ENCODE peak calls at places on chromosome 13, in six cellular contexts. Z is IMR-90, U is erythroblast, H is body of pancreas, S is breast epithelium, L is tibial nerve. C is an unnamed sample.

GRCh38 chr13:41154042-41154441 is 21.4 kb upstream of the KBTBD6 start:
- DNase-seq in Z (no peak), U (no peak), H (no peak), S (no peak), L (no peak), C (no peak)

GRCh38 chr13:88097541-88097940 is 426.4 kb downstream of the SLITRK5 start:
- DNase-seq in Z (no peak), U (no peak), H (no peak), S (no peak), L (no peak), C (no peak)

GRCh38 chr13:43054803-43055802 is 31.7 kb downstream of the DNAJC15 start:
- DNase-seq in Z (peak), U (peak), H (no peak), S (no peak), L (no peak), C (peak)

GRCh38 chr13:29384466-29384865 is 211.0 kb downstream of the SLC7A1 start:
- DNase-seq in Z (no peak), U (peak), H (no peak), S (no peak), L (no peak), C (no peak)

GRCh38 chr13:64591981-64592380 is 2638.2 kb downstream of the PCDH9 start:
- DNase-seq in Z (peak), U (no peak), H (no peak), S (no peak), L (no peak), C (no peak)

GRCh38 chr13:98451676-98452105 is 125.2 kb downstream of the STK24 start:
- DNase-seq in Z (peak), U (no peak), H (no peak), S (no peak), L (peak), C (no peak)

GRCh38 chr13:52084971-52085370 is 43.9 kb downstream of the NEK5 start:
- DNase-seq in Z (no peak), U (no peak), H (no peak), S (no peak), L (no peak), C (no peak)

GRCh38 chr13:89066868-89067466 is 1395.8 kb downstream of the SLITRK5 start:
- DNase-seq in Z (peak), U (peak), H (peak), S (no peak), L (no peak), C (peak)

GRCh38 chr13:26074706-26075105 is 22.9 kb upstream of the SHISA2 start:
- DNase-seq in Z (peak), U (no peak), H (no peak), S (no peak), L (no peak), C (no peak)

GRCh38 chr13:42819712-42820111 is 38.3 kb downstream of the FAM216B start:
- DNase-seq in Z (no peak), U (no peak), H (no peak), S (no peak), L (no peak), C (no peak)

GRCh38 chr13:41122838-41123237 is 9.8 kb downstream of the KBTBD6 start:
- DNase-seq in Z (no peak), U (no peak), H (no peak), S (no peak), L (no peak), C (no peak)

GRCh38 chr13:28568286-28568685 is 73.4 kb upstream of the FLT1 start:
- DNase-seq in Z (peak), U (peak), H (peak), S (peak), L (no peak), C (no peak)

GRCh38 chr13:110280231-110280813 is 26.6 kb downstream of the COL4A1 start:
- DNase-seq in Z (no peak), U (no peak), H (peak), S (no peak), L (no peak), C (no peak)

GRCh38 chr13:40598599-40598998 is 67.8 kb downstream of the FOXO1 start:
- DNase-seq in Z (no peak), U (no peak), H (no peak), S (no peak), L (no peak), C (no peak)

GRCh38 chr13:86563308-86563707 is 764.1 kb upstream of the SLITRK6 start:
- DNase-seq in Z (peak), U (no peak), H (no peak), S (no peak), L (no peak), C (no peak)

GRCh38 chr13:89003656-89004055 is 1332.5 kb downstream of the SLITRK5 start:
- DNase-seq in Z (no peak), U (no peak), H (no peak), S (no peak), L (no peak), C (no peak)

GRCh38 chr13:39051157-39051556 is 12.9 kb downstream of the NHLRC3 start:
- DNase-seq in Z (peak), U (peak), H (no peak), S (no peak), L (no peak), C (no peak)

GRCh38 chr13:47932953-47933687 is 68.0 kb downstream of the SUCLA2 start:
- DNase-seq in Z (no peak), U (no peak), H (no peak), S (no peak), L (no peak), C (no peak)

GRCh38 chr13:44484562-44485164 is 91.5 kb downstream of the TSC22D1 start:
- DNase-seq in Z (no peak), U (no peak), H (no peak), S (no peak), L (no peak), C (no peak)

DNA sequence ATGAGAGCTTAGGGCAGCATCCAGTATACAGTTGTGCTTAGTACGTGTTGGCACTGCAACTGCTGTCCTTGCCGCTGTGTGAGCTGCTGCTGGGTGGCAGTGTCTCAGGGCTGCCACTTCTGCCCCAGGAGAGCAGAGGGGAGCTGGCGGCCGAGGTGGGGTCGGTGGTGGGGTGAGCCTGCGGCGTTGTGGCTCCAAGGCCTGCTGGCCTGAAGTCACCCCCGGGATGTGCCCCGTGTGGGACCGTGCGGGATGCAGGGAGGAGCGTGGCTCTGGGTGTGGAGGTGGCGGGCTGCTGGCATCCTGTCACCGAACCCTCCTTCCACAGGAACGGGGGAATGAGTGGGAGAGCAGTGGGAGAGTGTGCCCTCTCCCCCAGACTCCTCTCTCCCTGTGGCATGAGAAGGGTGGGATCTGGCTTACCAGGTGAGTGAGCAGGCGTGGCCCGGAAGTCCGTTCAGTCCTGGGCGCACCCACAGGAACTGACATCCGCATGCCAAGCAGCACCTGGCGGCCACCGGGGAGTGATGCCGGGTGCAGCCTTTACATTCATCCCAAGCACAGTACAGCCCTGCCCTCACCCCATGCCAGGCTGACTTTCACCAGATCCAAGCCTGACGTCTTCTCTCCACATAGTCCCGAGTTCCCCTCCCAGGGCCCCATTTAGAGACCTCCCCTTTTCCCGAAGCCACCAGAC is 26.5 kb downstream of the MCF2L start:
- DNase-seq in Z (no peak), U (no peak), H (no peak), S (no peak), L (no peak), C (no peak)
- TF ChIP-seq POLR2A in Z (no peak), U (no peak), H (no peak), S (no peak), L (no peak), C (no peak)

DNA sequence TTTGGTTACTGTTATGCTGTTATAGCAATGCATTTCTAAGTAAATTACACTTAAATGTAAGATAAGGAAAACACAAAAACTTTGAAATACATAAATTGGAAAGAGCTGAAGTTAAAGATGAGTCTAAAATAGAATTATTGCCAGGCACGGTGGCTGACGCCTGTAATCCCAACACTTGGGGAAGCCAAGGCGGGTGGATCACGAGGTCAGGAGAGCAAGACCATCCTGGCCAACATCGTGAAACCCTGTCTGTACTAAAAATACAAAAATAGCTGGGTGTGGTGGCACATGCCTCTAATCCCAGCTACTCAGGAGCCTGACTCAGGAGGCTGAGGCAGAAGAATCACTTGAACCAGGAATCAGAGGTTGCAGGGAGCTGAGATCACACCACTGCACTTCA is 905.4 kb upstream of the GPC6 start:
- DNase-seq in Z (no peak), U (no peak), H (no peak), S (no peak), L (no peak), C (no peak)
- TF ChIP-seq POLR2A in Z (no peak), U (no peak), H (no peak), S (no peak), L (no peak), C (no peak)

GRCh38 chr13:34939771-34940170 is 2.3 kb upstream of the NBEA start:
- DNase-seq in Z (no peak), U (no peak), H (no peak), S (no peak), L (no peak), C (no peak)

GRCh38 chr13:34943675-34944634 is 1.9 kb downstream of the NBEA start:
- DNase-seq in Z (no peak), U (no peak), H (no peak), S (no peak), L (no peak), C (no peak)

GRCh38 chr13:34942732-34943674 is 933 bp downstream of the NBEA start:
- DNase-seq in Z (no peak), U (no peak), H (peak), S (no peak), L (no peak), C (peak)

GRCh38 chr13:34941436-34941834 is 635 bp upstream of the NBEA start:
- DNase-seq in Z (no peak), U (no peak), H (no peak), S (no peak), L (no peak), C (no peak)

GRCh38 chr13:34941835-34942731 is at the start of gene NBEA:
- DNase-seq in Z (peak), U (peak), H (peak), S (peak), L (peak), C (peak)
- TF ChIP-seq POLR2A in Z (no peak), U (no peak), H (peak), S (no peak), L (no peak), C (peak)

DNA sequence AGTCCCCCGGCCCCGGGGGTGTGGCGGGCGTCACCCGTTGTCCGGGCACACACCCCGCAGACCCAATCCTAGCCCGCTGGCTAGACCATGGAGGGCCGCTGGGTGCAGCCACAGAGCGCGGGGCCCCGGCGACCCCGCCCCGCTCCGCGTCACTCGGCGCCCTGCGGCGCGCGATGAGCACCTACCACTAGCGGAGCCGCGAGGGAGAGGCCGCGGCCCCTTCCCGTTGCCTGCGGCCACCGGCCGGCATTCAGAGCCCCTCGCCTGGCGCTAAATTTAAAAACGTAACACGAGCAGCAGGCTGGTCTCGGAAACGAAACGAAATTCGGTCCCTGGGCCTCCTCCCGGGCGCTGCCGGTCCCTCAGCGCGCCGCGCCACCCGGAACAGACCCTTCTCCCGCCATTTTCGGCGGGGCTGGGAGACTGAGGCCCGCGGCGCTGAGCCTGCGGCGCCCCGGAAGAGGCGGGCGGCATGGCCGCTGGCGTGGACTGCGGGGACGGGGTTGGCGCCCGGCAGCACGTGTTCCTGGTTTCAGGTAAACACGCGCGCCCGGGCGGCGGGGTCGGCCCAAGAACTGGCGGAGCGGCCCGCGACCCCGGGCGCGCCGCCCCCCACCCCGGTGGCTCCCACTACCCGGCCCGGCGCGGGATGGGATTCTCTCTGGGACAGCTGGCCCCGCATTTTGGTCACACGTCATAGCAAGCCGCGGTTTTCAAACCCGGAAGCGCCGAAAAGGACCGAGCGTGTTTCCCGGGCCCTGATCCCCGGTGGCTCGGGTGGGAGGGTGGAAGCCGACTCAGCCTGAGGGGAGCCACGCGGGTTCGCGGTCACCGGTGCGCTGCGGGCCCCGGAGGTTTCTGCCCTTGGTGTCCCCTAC is at the start of gene RNASEH2B:
- DNase-seq in Z (peak), U (peak), H (peak), S (peak), L (peak), C (peak)
- TF ChIP-seq POLR2A in Z (peak), U (peak), H (peak), S (no peak), L (no peak), C (peak)

C was measured in H54.